ENCODE peak calls at places on chromosomes 7 and 10, in nine cellular contexts. One of them, this sample, is unnamed.

GRCh38 chr10:132770061-132771021 is 15.6 kb downstream of the NKX6-2 start:
- DNase-seq in esophagus muscularis mucosa: no peak
- DNase-seq in GM12891: no peak
- DNase-seq in breast epithelium: no peak
- DNase-seq in transverse colon: no peak
- DNase-seq in stomach: no peak
- DNase-seq in HL-60: no peak
- DNase-seq in vagina: no peak
- DNase-seq in GM12892: no peak
- DNase-seq in this sample: no peak

GRCh38 chr7:123216825-123217224 is 17.1 kb upstream of the SLC13A1 start:
- DNase-seq in esophagus muscularis mucosa: no peak
- DNase-seq in GM12891: no peak
- DNase-seq in breast epithelium: no peak
- DNase-seq in transverse colon: no peak
- DNase-seq in stomach: no peak
- DNase-seq in HL-60: no peak
- DNase-seq in vagina: no peak
- DNase-seq in GM12892: no peak
- DNase-seq in this sample: no peak

GRCh38 chr7:56537952-56538351 is 421.7 kb upstream of the NUPR2 start:
- DNase-seq in esophagus muscularis mucosa: no peak
- DNase-seq in GM12891: no peak
- DNase-seq in breast epithelium: no peak
- DNase-seq in transverse colon: no peak
- DNase-seq in stomach: no peak
- DNase-seq in HL-60: no peak
- DNase-seq in vagina: no peak
- DNase-seq in GM12892: no peak
- DNase-seq in this sample: no peak

GRCh38 chr7:70598976-70599375 is 533.0 kb upstream of the GALNT17 start:
- DNase-seq in esophagus muscularis mucosa: no peak
- DNase-seq in GM12891: no peak
- DNase-seq in breast epithelium: no peak
- DNase-seq in transverse colon: peak; percentile 83
- DNase-seq in stomach: peak; percentile 75
- DNase-seq in HL-60: no peak
- DNase-seq in vagina: no peak
- DNase-seq in GM12892: no peak
- DNase-seq in this sample: peak; percentile 91

GRCh38 chr7:32078824-32079223 is 8.6 kb upstream of the PDE1C start:
- DNase-seq in esophagus muscularis mucosa: no peak
- DNase-seq in GM12891: no peak
- DNase-seq in breast epithelium: no peak
- DNase-seq in transverse colon: no peak
- DNase-seq in stomach: no peak
- DNase-seq in HL-60: no peak
- DNase-seq in vagina: no peak
- DNase-seq in GM12892: no peak
- DNase-seq in this sample: no peak

GRCh38 chr10:102918817-102919236 is 733 bp downstream of the CNNM2 start:
- DNase-seq in esophagus muscularis mucosa: no peak
- DNase-seq in GM12891: no peak
- DNase-seq in breast epithelium: no peak
- DNase-seq in transverse colon: peak; percentile 30
- DNase-seq in stomach: no peak
- DNase-seq in HL-60: no peak
- DNase-seq in vagina: no peak
- DNase-seq in GM12892: peak; percentile 27
- DNase-seq in this sample: no peak

GRCh38 chr10:120685136-120685535 is 166.0 kb upstream of the WDR11 start:
- DNase-seq in esophagus muscularis mucosa: no peak
- DNase-seq in GM12891: no peak
- DNase-seq in breast epithelium: no peak
- DNase-seq in transverse colon: no peak
- DNase-seq in stomach: no peak
- DNase-seq in HL-60: no peak
- DNase-seq in vagina: no peak
- DNase-seq in GM12892: no peak
- DNase-seq in this sample: no peak

GRCh38 chr7:30931927-30932540 is 20.4 kb downstream of the AQP1 start:
- DNase-seq in esophagus muscularis mucosa: peak; percentile 88
- DNase-seq in GM12891: no peak
- DNase-seq in breast epithelium: no peak
- DNase-seq in transverse colon: no peak
- DNase-seq in stomach: no peak
- DNase-seq in HL-60: no peak
- DNase-seq in vagina: no peak
- DNase-seq in GM12892: no peak
- DNase-seq in this sample: no peak

GRCh38 chr7:117827861-117828260 is 45.4 kb downstream of the CTTNBP2 start:
- DNase-seq in esophagus muscularis mucosa: no peak
- DNase-seq in GM12891: no peak
- DNase-seq in breast epithelium: no peak
- DNase-seq in transverse colon: no peak
- DNase-seq in stomach: no peak
- DNase-seq in HL-60: no peak
- DNase-seq in vagina: no peak
- DNase-seq in GM12892: no peak
- DNase-seq in this sample: peak; percentile 7

GRCh38 chr10:33463011-33463410 is 128.5 kb upstream of the NRP1 start:
- DNase-seq in esophagus muscularis mucosa: no peak
- DNase-seq in GM12891: no peak
- DNase-seq in breast epithelium: no peak
- DNase-seq in transverse colon: no peak
- DNase-seq in stomach: no peak
- DNase-seq in HL-60: no peak
- DNase-seq in vagina: no peak
- DNase-seq in GM12892: no peak
- DNase-seq in this sample: no peak

GRCh38 chr7:23067271-23067670 is 38.3 kb upstream of the KLHL7 start:
- DNase-seq in esophagus muscularis mucosa: no peak
- DNase-seq in GM12891: no peak
- DNase-seq in breast epithelium: no peak
- DNase-seq in transverse colon: no peak
- DNase-seq in stomach: no peak
- DNase-seq in HL-60: no peak
- DNase-seq in vagina: no peak
- DNase-seq in GM12892: no peak
- DNase-seq in this sample: no peak

GRCh38 chr7:112399501-112399900 is 50.8 kb upstream of the IFRD1 start:
- DNase-seq in esophagus muscularis mucosa: no peak
- DNase-seq in GM12891: no peak
- DNase-seq in breast epithelium: no peak
- DNase-seq in transverse colon: no peak
- DNase-seq in stomach: no peak
- DNase-seq in HL-60: no peak
- DNase-seq in vagina: no peak
- DNase-seq in GM12892: no peak
- DNase-seq in this sample: no peak

GRCh38 chr7:142862401-142863400 is 7.8 kb downstream of the EPHB6 start:
- DNase-seq in esophagus muscularis mucosa: peak; percentile 81
- DNase-seq in GM12891: no peak
- DNase-seq in breast epithelium: no peak
- DNase-seq in transverse colon: no peak
- DNase-seq in stomach: no peak
- DNase-seq in HL-60: no peak
- DNase-seq in vagina: no peak
- DNase-seq in GM12892: no peak
- DNase-seq in this sample: no peak

GRCh38 chr7:129702316-129702715 is 90.8 kb downstream of the NRF1 start:
- DNase-seq in esophagus muscularis mucosa: no peak
- DNase-seq in GM12891: no peak
- DNase-seq in breast epithelium: no peak
- DNase-seq in transverse colon: no peak
- DNase-seq in stomach: no peak
- DNase-seq in HL-60: no peak
- DNase-seq in vagina: no peak
- DNase-seq in GM12892: no peak
- DNase-seq in this sample: no peak

GRCh38 chr10:49679480-49679893 is at the start of gene C10orf53:
- DNase-seq in esophagus muscularis mucosa: peak; percentile 57
- DNase-seq in GM12891: no peak
- DNase-seq in breast epithelium: no peak
- DNase-seq in transverse colon: no peak
- DNase-seq in stomach: no peak
- DNase-seq in HL-60: peak; percentile 32
- DNase-seq in vagina: peak; percentile 65
- DNase-seq in GM12892: no peak
- DNase-seq in this sample: no peak

GRCh38 chr7:122073635-122074034 is 70.4 kb downstream of the AASS start:
- DNase-seq in esophagus muscularis mucosa: no peak
- DNase-seq in GM12891: no peak
- DNase-seq in breast epithelium: no peak
- DNase-seq in transverse colon: no peak
- DNase-seq in stomach: no peak
- DNase-seq in HL-60: no peak
- DNase-seq in vagina: no peak
- DNase-seq in GM12892: no peak
- DNase-seq in this sample: no peak
- TF ChIP-seq POLR2AphosphoS5 in esophagus muscularis mucosa: no peak
- TF ChIP-seq POLR2AphosphoS5 in GM12891: no peak
- TF ChIP-seq POLR2AphosphoS5 in breast epithelium: no peak
- TF ChIP-seq POLR2AphosphoS5 in transverse colon: no peak
- TF ChIP-seq POLR2AphosphoS5 in stomach: no peak
- TF ChIP-seq POLR2AphosphoS5 in HL-60: no peak
- TF ChIP-seq POLR2AphosphoS5 in vagina: no peak
- TF ChIP-seq POLR2AphosphoS5 in GM12892: no peak
- TF ChIP-seq POLR2AphosphoS5 in this sample: no peak

DNA sequence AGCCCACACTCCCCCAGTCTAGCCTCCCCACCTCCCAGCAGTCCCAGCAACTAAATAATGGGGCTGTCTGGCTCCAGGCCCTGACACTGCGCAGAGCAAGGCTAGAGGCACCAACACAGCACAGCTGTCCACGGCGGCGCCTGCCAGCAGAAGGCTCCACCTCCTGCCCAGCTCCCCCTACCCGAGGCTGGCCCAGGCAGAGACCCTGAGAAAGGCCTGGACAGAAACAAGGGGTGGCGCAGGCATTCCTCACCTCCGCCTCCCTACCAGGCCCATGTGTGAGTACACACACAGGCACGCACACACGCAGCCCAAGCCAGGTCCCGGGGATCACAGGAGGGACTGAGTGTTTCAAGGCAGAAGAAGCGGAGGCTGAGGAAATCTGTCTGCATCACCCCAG is 6.0 kb downstream of the KCNH2 start:
- DNase-seq in esophagus muscularis mucosa: no peak
- DNase-seq in GM12891: no peak
- DNase-seq in breast epithelium: no peak
- DNase-seq in transverse colon: peak; percentile 69
- DNase-seq in stomach: no peak
- DNase-seq in HL-60: no peak
- DNase-seq in vagina: no peak
- DNase-seq in GM12892: no peak
- DNase-seq in this sample: no peak
- TF ChIP-seq POLR2AphosphoS5 in esophagus muscularis mucosa: peak; percentile 93
- TF ChIP-seq POLR2AphosphoS5 in GM12891: no peak
- TF ChIP-seq POLR2AphosphoS5 in breast epithelium: no peak
- TF ChIP-seq POLR2AphosphoS5 in transverse colon: peak; percentile 70
- TF ChIP-seq POLR2AphosphoS5 in stomach: peak; percentile 63
- TF ChIP-seq POLR2AphosphoS5 in HL-60: no peak
- TF ChIP-seq POLR2AphosphoS5 in vagina: peak; percentile 60
- TF ChIP-seq POLR2AphosphoS5 in GM12892: no peak
- TF ChIP-seq POLR2AphosphoS5 in this sample: peak; percentile 40

DNA sequence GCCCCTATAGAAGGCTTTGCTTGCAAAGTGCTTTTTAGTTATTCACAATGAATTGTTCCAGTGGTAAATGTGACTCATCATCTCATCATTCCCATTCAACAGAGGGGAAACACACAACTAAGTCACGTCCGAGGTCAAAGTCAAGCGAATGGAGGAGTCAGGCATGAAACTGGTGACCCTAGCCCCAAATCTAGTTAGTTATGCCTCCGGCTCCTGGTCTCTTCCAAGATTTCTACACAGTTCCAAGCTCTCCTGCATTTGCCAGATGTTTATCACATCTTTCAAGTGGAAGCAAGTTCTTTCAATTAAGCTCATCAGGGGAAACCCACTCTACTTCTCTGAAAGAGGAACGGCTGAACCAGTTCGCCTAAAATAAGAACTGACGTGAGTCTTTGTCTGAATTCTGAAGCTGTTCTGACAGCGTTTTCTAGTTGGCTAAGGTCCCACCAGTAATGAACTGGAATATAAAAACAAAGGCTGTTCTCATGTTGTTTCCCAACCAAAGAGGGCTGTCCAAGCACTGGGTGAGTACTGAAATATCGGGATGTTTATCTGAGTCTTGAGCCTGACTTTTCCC is 140.9 kb upstream of the NRBF2 start:
- DNase-seq in esophagus muscularis mucosa: no peak
- DNase-seq in GM12891: no peak
- DNase-seq in breast epithelium: no peak
- DNase-seq in transverse colon: no peak
- DNase-seq in stomach: no peak
- DNase-seq in HL-60: no peak
- DNase-seq in vagina: no peak
- DNase-seq in GM12892: no peak
- DNase-seq in this sample: no peak
- TF ChIP-seq POLR2AphosphoS5 in esophagus muscularis mucosa: no peak
- TF ChIP-seq POLR2AphosphoS5 in GM12891: no peak
- TF ChIP-seq POLR2AphosphoS5 in breast epithelium: no peak
- TF ChIP-seq POLR2AphosphoS5 in transverse colon: no peak
- TF ChIP-seq POLR2AphosphoS5 in stomach: no peak
- TF ChIP-seq POLR2AphosphoS5 in HL-60: no peak
- TF ChIP-seq POLR2AphosphoS5 in vagina: no peak
- TF ChIP-seq POLR2AphosphoS5 in GM12892: no peak
- TF ChIP-seq POLR2AphosphoS5 in this sample: no peak

DNA sequence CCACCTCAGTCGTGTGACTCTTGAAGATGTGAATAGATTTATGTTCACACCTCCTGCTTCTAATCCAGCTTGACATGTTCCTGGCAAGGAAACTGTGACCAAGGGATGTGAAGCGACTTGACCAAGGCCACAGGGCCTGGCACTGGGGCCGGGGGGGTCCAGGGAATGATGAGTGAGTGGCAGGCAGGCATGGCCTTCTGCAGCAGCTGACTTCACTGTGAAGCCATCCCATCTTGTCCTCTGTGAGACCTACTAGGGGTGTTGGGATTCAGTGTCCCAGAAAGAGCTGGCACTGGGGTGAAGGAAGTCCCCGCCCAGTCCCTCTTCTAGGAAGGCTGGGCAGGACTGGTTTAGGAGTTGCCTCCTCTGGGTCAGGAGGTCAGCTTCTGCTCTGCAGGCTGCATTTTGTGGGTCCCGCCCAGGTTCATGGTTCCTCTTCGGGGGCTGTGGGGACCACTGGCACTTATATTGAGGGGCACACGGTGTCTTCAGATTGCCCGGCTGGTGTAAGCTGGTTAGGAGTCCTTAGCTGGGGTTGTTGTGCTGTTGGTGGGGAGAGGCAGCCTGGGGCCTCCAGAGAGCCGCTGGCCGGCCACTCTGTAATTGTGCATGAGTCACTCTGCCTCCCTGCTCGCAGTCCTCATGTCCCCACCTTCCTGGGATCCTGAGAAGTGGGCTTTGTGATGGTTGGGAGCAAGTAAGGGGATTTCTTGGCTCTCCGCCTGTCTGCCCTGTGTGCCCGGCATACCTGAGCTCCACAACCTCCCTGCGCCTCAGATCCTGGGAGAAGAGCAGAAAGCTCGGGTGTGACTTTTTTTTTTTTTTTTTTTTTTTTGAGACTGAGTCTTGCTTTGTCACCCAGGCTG is 11.0 kb downstream of the ZMIZ1 start:
- DNase-seq in esophagus muscularis mucosa: no peak
- DNase-seq in GM12891: no peak
- DNase-seq in breast epithelium: no peak
- DNase-seq in transverse colon: peak; percentile 50
- DNase-seq in stomach: no peak
- DNase-seq in HL-60: no peak
- DNase-seq in vagina: no peak
- DNase-seq in GM12892: no peak
- DNase-seq in this sample: no peak
- TF ChIP-seq POLR2AphosphoS5 in esophagus muscularis mucosa: no peak
- TF ChIP-seq POLR2AphosphoS5 in GM12891: no peak
- TF ChIP-seq POLR2AphosphoS5 in breast epithelium: no peak
- TF ChIP-seq POLR2AphosphoS5 in transverse colon: no peak
- TF ChIP-seq POLR2AphosphoS5 in stomach: no peak
- TF ChIP-seq POLR2AphosphoS5 in HL-60: no peak
- TF ChIP-seq POLR2AphosphoS5 in vagina: no peak
- TF ChIP-seq POLR2AphosphoS5 in GM12892: no peak
- TF ChIP-seq POLR2AphosphoS5 in this sample: no peak